ENCODE peak calls at places on chromosomes 13 and 19, in six cellular contexts. G, J, V, O, T and R are unnamed samples. For H3K4me1, the result is how much of the 10 kb centered on the place peaks cover.

GRCh38 chr13:70107498-70108271 is at the start of gene ATXN8OS:
- DNase-seq in G (no peak), J (peak), V (no peak), O (no peak), T (no peak), R (no peak)

GRCh38 chr13:28495586-28496564 is 947 bp upstream of the FLT1 start:
- DNase-seq in G (no peak), J (no peak), V (no peak), O (no peak), T (no peak), R (no peak)

GRCh38 chr19:7336321-7336973 is 12.3 kb upstream of the ARHGEF18 start:
- DNase-seq in G (no peak), J (no peak), V (no peak), O (no peak), T (peak), R (no peak)

GRCh38 chr13:51501592-51502205 is 48.9 kb upstream of the INTS6 start:
- DNase-seq in G (no peak), J (peak), V (no peak), O (no peak), T (peak), R (no peak)

GRCh38 chr13:27728271-27728670 is 64.0 kb upstream of the GSX1 start:
- DNase-seq in G (no peak), J (no peak), V (no peak), O (no peak), T (no peak), R (no peak)

GRCh38 chr13:93260591-93260990 is 34.0 kb downstream of the GPC6 start:
- DNase-seq in G (no peak), J (no peak), V (no peak), O (no peak), T (no peak), R (no peak)

GRCh38 chr13:73451120-73452029 is 392.6 kb downstream of the KLF5 start:
- DNase-seq in G (no peak), J (no peak), V (no peak), O (no peak), T (no peak), R (no peak)

GRCh38 chr13:37429976-37430375 is 168.6 kb downstream of the POSTN start:
- DNase-seq in G (no peak), J (peak), V (no peak), O (no peak), T (no peak), R (no peak)

GRCh38 chr13:95295026-95295425 is 6.2 kb downstream of the ABCC4 start:
- DNase-seq in G (no peak), J (no peak), V (no peak), O (no peak), T (no peak), R (no peak)

GRCh38 chr13:21625366-21625765 is 21.4 kb upstream of the MICU2 start:
- DNase-seq in G (no peak), J (peak), V (no peak), O (no peak), T (peak), R (no peak)

GRCh38 chr19:9645466-9645865 is 24.4 kb upstream of the ZNF561 start:
- DNase-seq in G (no peak), J (no peak), V (no peak), O (no peak), T (no peak), R (no peak)

GRCh38 chr19:51359294-51359693 is 6.9 kb downstream of the ETFB start:
- DNase-seq in G (no peak), J (peak), V (no peak), O (no peak), T (peak), R (no peak)

GRCh38 chr19:7658219-7658686 is 10.6 kb upstream of the RETN start:
- DNase-seq in G (no peak), J (no peak), V (no peak), O (peak), T (no peak), R (no peak)

GRCh38 chr19:58154287-58154678 is 3.7 kb upstream of the ZNF329 start:
- DNase-seq in G (peak), J (peak), V (peak), O (no peak), T (peak), R (peak)

GRCh38 chr13:104024416-104025170 is 958.4 kb upstream of the SLC10A2 start:
- DNase-seq in G (no peak), J (peak), V (no peak), O (no peak), T (no peak), R (no peak)

GRCh38 chr13:75255159-75255558 is 226.8 kb downstream of the TBC1D4 start:
- DNase-seq in G (no peak), J (no peak), V (no peak), O (no peak), T (no peak), R (no peak)

GRCh38 chr19:6065685-6066365 is 44.5 kb downstream of the RFX2 start:
- DNase-seq in G (peak), J (no peak), V (peak), O (no peak), T (no peak), R (no peak)

GRCh38 chr13:48055712-48056111 is 18.2 kb downstream of the NUDT15 start:
- DNase-seq in G (no peak), J (no peak), V (no peak), O (no peak), T (no peak), R (no peak)

GRCh38 chr13:41459754-41460111 is 2.4 kb downstream of the RGCC start:
- DNase-seq in G (no peak), J (no peak), V (no peak), O (no peak), T (no peak), R (no peak)

GRCh38 chr13:113001251-113002140 is 32.5 kb downstream of the MCF2L start:
- DNase-seq in G (no peak), J (no peak), V (peak), O (no peak), T (peak), R (peak)

GRCh38 chr13:106610511-106610910 is 42.6 kb upstream of the ARGLU1 start:
- DNase-seq in G (no peak), J (peak), V (no peak), O (no peak), T (no peak), R (no peak)

GRCh38 chr19:4986471-4986888 is 17.6 kb downstream of the KDM4B start:
- DNase-seq in G (no peak), J (no peak), V (no peak), O (no peak), T (no peak), R (no peak)

GRCh38 chr19:1027953-1028902 is 1.8 kb downstream of the CNN2 start:
- DNase-seq in G (peak), J (peak), V (peak), O (no peak), T (peak), R (peak)

GRCh38 chr13:27476943-27477681 is 26.7 kb upstream of the MTIF3 start:
- DNase-seq in G (no peak), J (peak), V (peak), O (no peak), T (no peak), R (no peak)

GRCh38 chr19:41682437-41682836 is 5.6 kb downstream of the CEACAM7 start:
- DNase-seq in G (no peak), J (no peak), V (no peak), O (no peak), T (no peak), R (no peak)

GRCh38 chr13:77511552-77511951 is 24.0 kb upstream of the SCEL start:
- DNase-seq in G (no peak), J (no peak), V (no peak), O (no peak), T (no peak), R (no peak)

GRCh38 chr13:108214511-108215383 is 589 bp downstream of the LIG4 start:
- DNase-seq in G (peak), J (peak), V (no peak), O (no peak), T (peak), R (no peak)

GRCh38 chr19:29022165-29022564 is 190.8 kb downstream of the UQCRFS1 start:
- DNase-seq in G (no peak), J (no peak), V (no peak), O (no peak), T (no peak), R (no peak)

GRCh38 chr13:46076827-46077226 is 24.3 kb upstream of the ZC3H13 start:
- DNase-seq in G (no peak), J (no peak), V (no peak), O (no peak), T (no peak), R (no peak)

GRCh38 chr13:46077260-46077659 is 24.7 kb upstream of the ZC3H13 start:
- DNase-seq in G (no peak), J (no peak), V (no peak), O (no peak), T (no peak), R (no peak)

GRCh38 chr13:46075811-46076210 is 23.3 kb upstream of the ZC3H13 start:
- DNase-seq in G (no peak), J (no peak), V (no peak), O (no peak), T (no peak), R (no peak)

DNA sequence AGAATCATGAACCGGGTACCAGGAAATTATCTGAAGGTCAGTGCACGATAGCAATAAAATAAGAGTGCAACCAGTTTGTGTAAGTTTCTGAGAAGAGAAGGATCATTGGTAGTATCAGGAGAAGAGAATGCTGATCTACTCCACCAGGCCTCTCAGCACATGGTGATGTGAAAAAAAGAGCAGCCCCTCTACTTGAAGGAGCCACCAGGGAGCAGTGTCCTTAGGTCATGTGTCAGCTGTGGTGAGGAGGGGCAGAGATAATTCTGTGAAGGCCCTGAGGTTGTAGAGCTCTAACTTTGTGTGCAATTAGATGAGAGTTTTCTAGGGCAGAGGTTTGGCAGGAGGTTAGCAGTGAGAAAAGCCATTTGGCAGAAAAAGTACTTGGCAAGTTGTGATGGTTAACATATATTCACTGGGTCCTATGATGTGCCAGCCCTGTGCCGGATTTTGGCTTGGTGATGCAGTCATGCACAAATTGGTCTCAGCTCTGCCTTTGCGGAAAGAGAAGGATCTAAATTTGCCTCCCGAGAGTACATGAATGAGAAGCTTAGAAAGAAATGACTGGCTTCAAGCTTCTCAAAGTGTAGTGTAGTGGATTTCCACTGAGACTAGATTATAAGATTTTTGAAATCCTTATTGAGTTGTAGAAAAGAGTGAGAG is 19.2 kb upstream of the ZC3H13 start:
- DNase-seq in G (no peak), J (no peak), V (no peak), O (peak), T (no peak), R (no peak)
- TF ChIP-seq CTCF in G (no peak), J (no peak), V (no peak), O (peak), T (no peak), R (no peak)

GRCh38 chr13:33642374-33643065 is 175.4 kb upstream of the RFC3 start:
- DNase-seq in G (no peak), J (peak), V (peak), O (no peak), T (peak), R (no peak)
- H3K4me1 ChIP-seq in G (under half), J (under half), V (under half), O (under half), T (under half), R (under half)

DNA sequence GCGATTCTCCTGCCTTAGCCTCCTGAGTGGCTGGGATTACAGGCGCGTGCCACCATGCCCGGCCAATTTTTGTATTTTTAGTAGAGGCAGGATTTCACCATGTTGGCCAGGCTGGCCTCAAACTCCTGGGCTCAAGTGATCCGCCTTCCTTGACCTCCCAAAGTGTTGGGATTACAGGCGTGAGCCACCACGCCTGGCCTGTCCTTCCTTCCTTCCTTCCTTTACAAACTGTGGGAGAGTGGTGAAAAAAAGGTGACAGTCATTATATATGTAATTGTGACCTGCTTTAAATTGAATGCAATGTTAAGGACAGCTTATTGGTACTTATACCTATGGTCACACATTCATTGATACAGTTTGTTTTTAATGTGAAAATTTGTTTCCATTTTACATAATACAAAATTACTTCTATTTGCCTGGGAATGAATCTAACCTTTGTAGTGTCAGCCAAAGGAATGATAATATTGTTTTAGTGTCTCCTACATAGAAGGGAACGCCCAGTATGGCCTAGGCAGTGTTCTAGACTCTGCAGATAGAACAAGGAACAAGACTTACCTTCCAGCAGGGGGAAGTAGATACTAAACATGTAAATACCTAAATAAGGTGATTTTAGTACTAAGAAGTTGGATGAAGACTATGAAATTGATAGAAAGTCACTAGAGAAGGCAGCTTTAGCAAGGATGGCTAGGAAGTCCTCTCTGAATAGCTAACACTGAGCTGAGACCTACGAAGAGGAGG is 146.3 kb downstream of the GGACT start:
- DNase-seq in G (no peak), J (no peak), V (no peak), O (no peak), T (no peak), R (no peak)
- TF ChIP-seq CTCF in G (no peak), J (no peak), V (no peak), O (no peak), T (no peak), R (no peak)

GRCh38 chr19:22527554-22527953 is 105.4 kb upstream of the ZNF98 start:
- DNase-seq in G (no peak), J (no peak), V (no peak), O (no peak), T (no peak), R (no peak)

GRCh38 chr19:22532388-22533310 is 101.5 kb upstream of the ZNF492 start:
- DNase-seq in G (peak), J (no peak), V (peak), O (no peak), T (no peak), R (peak)

GRCh38 chr19:22528956-22529355 is 105.2 kb upstream of the ZNF492 start:
- DNase-seq in G (no peak), J (no peak), V (no peak), O (no peak), T (no peak), R (no peak)

GRCh38 chr19:22526661-22527272 is 104.6 kb upstream of the ZNF98 start:
- DNase-seq in G (no peak), J (no peak), V (peak), O (no peak), T (no peak), R (no peak)

DNA sequence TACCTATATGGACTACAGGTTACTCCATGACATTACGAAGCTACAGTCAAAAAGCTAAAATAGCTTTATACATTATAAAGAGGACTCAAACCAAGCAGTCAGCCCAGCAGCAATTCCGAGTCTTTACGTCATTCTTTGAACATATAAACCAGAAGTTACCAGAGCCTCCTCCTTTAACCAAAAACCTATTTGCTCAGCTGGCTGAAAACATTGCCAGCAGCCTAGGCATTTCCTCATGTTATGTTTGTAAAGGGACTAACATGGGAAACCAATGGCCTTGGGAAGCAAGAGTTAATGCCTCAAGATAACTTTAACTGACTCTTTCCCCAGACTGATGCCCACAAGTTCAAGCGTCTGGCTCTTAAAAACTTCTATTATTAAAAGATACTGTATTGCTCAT is 104.1 kb upstream of the ZNF492 start:
- DNase-seq in G (no peak), J (no peak), V (peak), O (no peak), T (no peak), R (no peak)
- H3K4me1 ChIP-seq in G (under half), J (under half), V (under half), O (under half), T (under half), R (under half)

GRCh38 chr13:99523838-99524237 is 22.6 kb downstream of the TM9SF2 start:
- DNase-seq in G (no peak), J (no peak), V (no peak), O (no peak), T (no peak), R (no peak)

GRCh38 chr13:99526549-99526948 is 25.3 kb downstream of the TM9SF2 start:
- DNase-seq in G (no peak), J (no peak), V (no peak), O (no peak), T (no peak), R (no peak)

GRCh38 chr13:99525967-99526366 is 24.7 kb downstream of the TM9SF2 start:
- DNase-seq in G (no peak), J (no peak), V (no peak), O (no peak), T (no peak), R (no peak)

GRCh38 chr13:99527346-99527745 is 26.1 kb downstream of the TM9SF2 start:
- DNase-seq in G (no peak), J (no peak), V (no peak), O (no peak), T (no peak), R (no peak)

GRCh38 chr13:99528547-99528946 is 27.3 kb downstream of the TM9SF2 start:
- DNase-seq in G (no peak), J (no peak), V (no peak), O (no peak), T (no peak), R (no peak)
- TF ChIP-seq CTCF in G (no peak), J (peak), V (no peak), O (peak), T (no peak), R (no peak)